ENCODE peak calls at places on chromosome 16, in seven cellular contexts. L, H, O, E, Z, I and U are unnamed samples.

GRCh38 chr16:4501071-4501478 is 24.9 kb downstream of the HMOX2 start:
- DNase-seq in E (no peak), I (no peak), H (no peak), O (no peak), Z (no peak), L (peak; percentile 88), U (no peak)

GRCh38 chr16:50266337-50267091 is at the start of gene ADCY7:
- DNase-seq in I (peak; percentile 26), Z (no peak), L (peak; percentile 63), E (no peak), H (peak; percentile 85), O (peak; percentile 96), U (no peak)

GRCh38 chr16:88624977-88625576 is 13.3 kb upstream of the IL17C start:
- DNase-seq in H (no peak), I (no peak), E (no peak), Z (no peak), L (no peak), O (no peak), U (no peak)

GRCh38 chr16:19912445-19913305 is 28.0 kb upstream of the GPRC5B start:
- DNase-seq in H (no peak), O (no peak), L (no peak), I (peak; percentile 8), Z (no peak), E (no peak), U (no peak)

GRCh38 chr16:54417384-54417783 is 130.8 kb upstream of the IRX3 start:
- DNase-seq in E (no peak), H (no peak), I (no peak), L (no peak), Z (no peak), O (no peak), U (no peak)

GRCh38 chr16:77853125-77853524 is 64.8 kb downstream of the VAT1L start:
- DNase-seq in Z (no peak), E (no peak), H (no peak), I (no peak), L (no peak), O (no peak), U (no peak)

GRCh38 chr16:84759061-84759460 is 59.3 kb downstream of the USP10 start:
- DNase-seq in L (no peak), I (no peak), O (no peak), Z (no peak), E (no peak), H (no peak), U (no peak)

GRCh38 chr16:48959204-48959603 is 322.4 kb downstream of the CBLN1 start:
- DNase-seq in H (no peak), E (no peak), L (no peak), Z (no peak), I (no peak), O (peak; percentile 13), U (no peak)

GRCh38 chr16:31377210-31377903 is 15.8 kb upstream of the ITGAD start:
- DNase-seq in I (no peak), H (no peak), Z (no peak), O (peak; percentile 47), E (no peak), L (no peak), U (no peak)

GRCh38 chr16:19935696-19936095 is 51.0 kb upstream of the GPRC5B start:
- DNase-seq in L (no peak), E (no peak), I (no peak), O (no peak), Z (no peak), H (no peak), U (no peak)

GRCh38 chr16:57066625-57067024 is 25.8 kb upstream of the CPNE2 start:
- DNase-seq in E (no peak), H (no peak), I (no peak), Z (no peak), O (no peak), L (no peak), U (no peak)

GRCh38 chr16:70685938-70686375 is at the start of gene MTSS2:
- DNase-seq in I (peak; percentile 35), L (peak; percentile 83), H (peak; percentile 77), O (peak; percentile 87), Z (peak; percentile 84), E (no peak), U (peak; percentile 92)

GRCh38 chr16:88561485-88562369 is 8.5 kb upstream of the ZC3H18 start:
- DNase-seq in L (peak; percentile 52), O (no peak), E (no peak), Z (no peak), H (peak; percentile 37), I (peak; percentile 36), U (peak; percentile 19)

GRCh38 chr16:50610331-50611262 is 62.4 kb downstream of the NKD1 start:
- DNase-seq in I (no peak), E (no peak), Z (no peak), O (no peak), L (no peak), H (no peak), U (no peak)

GRCh38 chr16:20675488-20676267 is 21.8 kb downstream of the ACSM1 start:
- DNase-seq in I (peak; percentile 19), Z (no peak), H (peak; percentile 79), O (peak; percentile 79), L (peak; percentile 72), E (no peak), U (peak; percentile 76)

GRCh38 chr16:71899171-71899570 is 3.8 kb downstream of the IST1 start:
- DNase-seq in I (no peak), E (no peak), H (no peak), L (no peak), Z (no peak), O (no peak), U (no peak)

GRCh38 chr16:71900336-71900735 is 5.0 kb downstream of the IST1 start:
- DNase-seq in H (no peak), O (no peak), Z (no peak), L (no peak), E (no peak), I (no peak), U (no peak)

GRCh38 chr16:71902656-71903365 is 7.5 kb downstream of the IST1 start:
- DNase-seq in H (no peak), Z (no peak), E (no peak), O (no peak), I (no peak), L (no peak), U (no peak)

GRCh38 chr16:71903608-71904007 is 8.3 kb downstream of the IST1 start:
- DNase-seq in O (no peak), Z (no peak), I (no peak), H (no peak), E (no peak), L (no peak), U (no peak)

DNA sequence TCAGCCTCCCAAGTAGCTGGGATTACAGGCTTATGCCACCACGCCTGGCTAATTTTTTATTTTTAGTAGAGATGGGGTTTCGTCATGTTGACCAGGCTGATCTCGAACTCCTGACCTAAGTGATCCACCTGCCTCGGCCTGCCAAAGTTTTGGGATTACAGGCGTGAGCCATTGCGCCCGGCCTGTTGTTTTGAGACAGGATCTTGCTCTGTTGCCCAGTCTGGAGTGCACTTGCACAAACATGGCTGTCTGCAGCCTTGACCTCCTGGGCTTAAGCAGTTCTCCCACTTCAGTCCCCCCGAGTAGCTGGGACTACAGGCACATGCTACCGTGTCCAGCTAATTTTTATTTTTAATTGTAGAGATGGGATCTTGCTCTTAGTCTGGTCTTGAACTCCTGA is 8.9 kb downstream of the IST1 start:
- DNase-seq in I (no peak), E (no peak), Z (no peak), O (no peak), L (no peak), H (no peak), U (no peak)
- TF ChIP-seq POLR2A in I (no peak), E (no peak), Z (no peak), O (no peak), L (no peak), H (no peak), U (no peak)

GRCh38 chr16:3443108-3444031 is at the start of the genes NAA60 and ZNF597:
- DNase-seq in O (peak; percentile 91), Z (peak; percentile 78), H (peak; percentile 85), I (peak; percentile 83), L (peak; percentile 81), E (no peak), U (peak; percentile 82)

GRCh38 chr16:3439637-3440036 is 3.7 kb downstream of the ZNF597 start:
- DNase-seq in H (no peak), O (no peak), L (no peak), E (no peak), I (no peak), Z (no peak), U (no peak)

DNA sequence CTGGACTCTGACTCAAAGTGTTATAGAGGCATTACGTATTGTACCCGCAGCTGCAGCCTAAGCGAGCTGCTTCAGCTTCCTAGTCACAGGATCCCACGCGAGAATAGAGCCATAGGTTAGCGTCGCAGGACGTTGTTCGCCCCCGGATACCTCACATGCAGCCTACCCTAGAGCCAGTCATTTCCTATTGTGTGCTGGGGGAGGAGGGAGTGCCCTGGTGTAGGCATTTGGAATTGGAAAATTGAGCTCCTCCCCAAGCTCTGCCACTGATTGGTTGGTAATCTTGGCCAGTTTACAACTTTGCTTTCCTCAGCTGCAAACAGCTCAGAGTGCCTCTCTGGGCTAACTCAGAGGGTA is 530 bp downstream of the NAA60 start:
- DNase-seq in I (peak; percentile 39), H (peak; percentile 42), E (no peak), O (no peak), Z (no peak), L (peak; percentile 36), U (no peak)
- TF ChIP-seq POLR2AphosphoS5 in I (peak; percentile 45), H (peak; percentile 38), E (no peak), O (no peak), Z (peak; percentile 9), L (peak; percentile 19), U (no peak)

GRCh38 chr16:16086653-16087446 is 136.4 kb downstream of the ABCC6 start:
- DNase-seq in O (no peak), H (no peak), Z (no peak), I (no peak), L (no peak), E (no peak), U (peak; percentile 46)

GRCh38 chr16:16092925-16093624 is 130.2 kb downstream of the ABCC6 start:
- DNase-seq in E (no peak), Z (no peak), H (no peak), L (peak; percentile 35), I (no peak), O (no peak), U (no peak)

GRCh38 chr16:16084874-16085273 is 135.5 kb downstream of the ABCC1 start:
- DNase-seq in L (no peak), Z (no peak), O (no peak), I (no peak), H (no peak), E (no peak), U (no peak)

GRCh38 chr16:16093625-16094332 is 129.5 kb downstream of the ABCC6 start:
- DNase-seq in H (no peak), L (no peak), E (no peak), Z (no peak), I (no peak), O (no peak), U (no peak)

GRCh38 chr16:16090238-16090637 is 133.1 kb downstream of the ABCC6 start:
- DNase-seq in I (no peak), L (no peak), H (no peak), O (no peak), Z (no peak), E (no peak), U (no peak)
- H3K36me3 ChIP-seq in I (peaks cover 32% of the 10 kb centered on the region), L (peaks cover 75% of the 10 kb centered on the region), H (no peaks in the 10 kb centered on the region), O (peaks cover 48% of the 10 kb centered on the region), Z (no peaks in the 10 kb centered on the region), E (no peaks in the 10 kb centered on the region), U (peaks cover 7% of the 10 kb centered on the region)

DNA sequence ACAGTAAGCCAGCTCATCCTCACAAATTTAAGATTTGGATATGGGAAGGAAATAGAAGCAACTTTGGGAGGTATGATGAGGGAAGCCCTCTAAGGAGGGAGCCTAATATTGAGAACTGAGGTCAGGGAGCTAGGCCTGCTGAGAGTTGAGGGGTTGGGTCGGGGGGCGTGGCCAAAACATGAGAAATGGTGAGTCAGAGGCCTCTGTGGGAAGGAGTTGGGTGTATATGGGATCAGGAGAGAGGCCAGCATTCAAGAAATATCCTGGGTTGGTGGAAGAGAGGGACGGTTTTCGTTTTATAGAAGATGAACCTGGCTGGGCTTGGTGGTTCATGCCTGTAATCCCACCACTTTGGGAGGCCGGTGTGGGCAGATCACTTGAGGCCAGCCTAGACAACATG is 48.4 kb downstream of the CLEC16A start:
- DNase-seq in I (peak; percentile 52), O (no peak), H (peak; percentile 25), E (no peak), L (peak; percentile 43), Z (no peak), U (no peak)
- TF ChIP-seq POLR2A in I (no peak), O (no peak), H (no peak), E (no peak), L (no peak), Z (no peak), U (no peak)